ENCODE peak calls at places on chromosomes 11 and 22, in four cellular contexts. M is SK-N-SH; Z is activated CD4-positive, alpha-beta T cell treated with anti-CD3 and anti-CD28 coated beads for 24 hours; T is mesothelial cell of epicardium. X is an unnamed sample.
A peak's percentile ranks its signal among the peaks of the same experiment; 100 is the strongest.

GRCh38 chr11:44313701-44314489 is 4.0 kb upstream of the ALX4 start:
- DNase-seq in M (no peak), Z (no peak), T (no peak), X (no peak)

GRCh38 chr11:117819096-117820040 is 5.2 kb downstream of the FXYD2 start:
- DNase-seq in T (no peak), M (peak; percentile 74), Z (no peak), X (no peak)

GRCh38 chr11:34266090-34266912 is 91.5 kb downstream of the ABTB2 start:
- DNase-seq in T (no peak), Z (no peak), M (no peak), X (no peak)

GRCh38 chr11:130442728-130443127 is 5.7 kb upstream of the ADAMTS15 start:
- DNase-seq in T (no peak), M (no peak), Z (no peak), X (no peak)

GRCh38 chr11:2741377-2742131 is 41.8 kb upstream of the KCNQ1OT1 start:
- DNase-seq in Z (no peak), M (no peak), T (no peak), X (no peak)

GRCh38 chr11:43505171-43505570 is 146.5 kb downstream of the TTC17 start:
- DNase-seq in M (no peak), Z (no peak), T (no peak), X (no peak)

GRCh38 chr11:109421981-109422590 is at the start of gene C11orf87:
- DNase-seq in Z (no peak), M (peak; percentile 66), T (peak; percentile 22), X (no peak)

GRCh38 chr11:105181521-105181920 is 42.0 kb upstream of the CARD18 start:
- DNase-seq in Z (no peak), T (no peak), M (no peak), X (no peak)

GRCh38 chr22:37030560-37031281 is 11.2 kb downstream of the MPST start:
- DNase-seq in M (peak; percentile 54), T (no peak), Z (no peak), X (no peak)

GRCh38 chr11:1642288-1643145 is 12.9 kb downstream of the KRTAP5-5 start:
- DNase-seq in M (no peak), Z (no peak), T (no peak), X (no peak)

GRCh38 chr11:100562102-100562501 is 125.0 kb upstream of the ARHGAP42 start:
- DNase-seq in T (no peak), Z (no peak), M (no peak), X (no peak)

GRCh38 chr22:47587861-47588582 is 825.6 kb downstream of the TBC1D22A start:
- DNase-seq in Z (no peak), M (no peak), T (no peak), X (no peak)

GRCh38 chr11:87033561-87033960 is 4.2 kb upstream of the TMEM135 start:
- DNase-seq in Z (no peak), M (no peak), T (no peak), X (no peak)

GRCh38 chr11:77636738-77637344 is 753 bp downstream of the CLNS1A start:
- DNase-seq in M (peak; percentile 35), T (no peak), Z (no peak), X (no peak)

GRCh38 chr11:122556605-122557004 is 98.9 kb upstream of the UBASH3B start:
- DNase-seq in T (peak; percentile 52), M (no peak), Z (no peak), X (no peak)

GRCh38 chr11:58134151-58134550 is 8.8 kb upstream of the OR9I1 start:
- DNase-seq in Z (no peak), M (no peak), T (no peak), X (no peak)

GRCh38 chr11:8720868-8721739 is 38.5 kb downstream of the RPL27A start:
- DNase-seq in T (no peak), Z (no peak), M (no peak), X (no peak)

GRCh38 chr22:19644314-19645223 is 69.7 kb upstream of the SEPTIN5 start:
- DNase-seq in T (no peak), M (peak; percentile 19), Z (no peak), X (no peak)

GRCh38 chr11:31817621-31818493 is 6.7 kb upstream of the PAX6 start:
- DNase-seq in Z (no peak), M (peak; percentile 36), T (no peak), X (no peak)

GRCh38 chr22:36365020-36365411 is 22.8 kb downstream of the MYH9 start:
- DNase-seq in T (no peak), Z (peak; percentile 90), M (no peak), X (peak; percentile 91)

GRCh38 chr11:44574620-44575287 is 9.3 kb downstream of the CD82 start:
- DNase-seq in M (peak; percentile 3), T (no peak), Z (no peak), X (no peak)

GRCh38 chr11:129605815-129606214 is 209.8 kb upstream of the TMEM45B start:
- DNase-seq in T (no peak), M (no peak), Z (no peak), X (no peak)

GRCh38 chr11:69114811-69115523 is 40.8 kb upstream of the SMIM38 start:
- DNase-seq in Z (no peak), T (no peak), M (no peak), X (no peak)

GRCh38 chr11:12291767-12292166 is 85.6 kb upstream of the PARVA start:
- DNase-seq in T (no peak), M (no peak), Z (no peak), X (no peak)

GRCh38 chr11:79896258-79896657 is 455.4 kb upstream of the TENM4 start:
- DNase-seq in T (no peak), M (no peak), Z (no peak), X (no peak)

GRCh38 chr11:123458501-123458900 is 28.4 kb downstream of the GRAMD1B start:
- DNase-seq in Z (no peak), T (no peak), M (no peak), X (no peak)

GRCh38 chr11:106714179-106714578 is 304.1 kb downstream of the GUCY1A2 start:
- DNase-seq in M (no peak), T (no peak), Z (no peak), X (no peak)

GRCh38 chr11:11871991-11872401 is 30.2 kb downstream of the USP47 start:
- DNase-seq in T (no peak), M (no peak), Z (no peak), X (no peak)

GRCh38 chr11:1152316-1153104 is 5.2 kb upstream of the MUC5AC start:
- DNase-seq in T (no peak), Z (no peak), M (peak; percentile 16), X (no peak)

GRCh38 chr11:2585566-2586090 is 114.2 kb downstream of the KCNQ1OT1 start:
- DNase-seq in T (no peak), M (peak; percentile 19), Z (no peak), X (peak; percentile 39)

GRCh38 chr11:86814775-86815174 is 14.4 kb downstream of the PRSS23 start:
- DNase-seq in Z (no peak), M (no peak), T (no peak), X (no peak)

GRCh38 chr22:49677495-49677889 is 150.2 kb downstream of the BRD1 start:
- DNase-seq in M (no peak), Z (no peak), T (no peak), X (no peak)

GRCh38 chr11:68251770-68252169 is 20.0 kb downstream of the C11orf24 start:
- DNase-seq in Z (no peak), M (no peak), T (no peak), X (no peak)

GRCh38 chr11:118895093-118896039 is 11.7 kb downstream of the CXCR5 start:
- DNase-seq in Z (no peak), M (no peak), T (no peak), X (no peak)

X was measured in stimulated activated effector memory CD8-positive, alpha-beta T cell treated with anti-CD3 and anti-CD28 coated beads, Interleukin-12 subunit alpha, Interleukin-12 subunit beta, amount 100 ng/mL, for 72 hours.